ENCODE peak calls at places on chromosomes 5 and 9, in six cellular contexts. I is cardiac muscle cell; R is effector memory CD4-positive, alpha-beta T cell; F is IMR-90; B is Karpas-422; G is pancreas. A is an unnamed sample.

GRCh38 chr9:91741529-91741928 is 208.5 kb downstream of the ROR2 start:
- DNase-seq in B (no peak), R (no peak), G (no peak), F (peak; percentile 93), I (peak; percentile 67), A (no peak)

GRCh38 chr9:3528466-3528865 is 2.7 kb upstream of the RFX3 start:
- DNase-seq in I (no peak), R (peak; percentile 32), B (no peak), F (no peak), G (no peak), A (no peak)

GRCh38 chr9:2298217-2298616 is 283.1 kb downstream of the SMARCA2 start:
- DNase-seq in R (no peak), B (no peak), F (no peak), I (no peak), G (no peak), A (no peak)

GRCh38 chr9:98880311-98881015 is 63.2 kb upstream of the COL15A1 start:
- DNase-seq in G (no peak), F (no peak), R (no peak), B (no peak), I (no peak), A (no peak)

GRCh38 chr5:69493235-69493925 is 790 bp downstream of the OCLN start:
- DNase-seq in R (no peak), F (no peak), B (no peak), G (peak; percentile 75), I (peak; percentile 30), A (peak; percentile 50)

GRCh38 chr5:143898914-143899591 is 87.1 kb downstream of the HMHB1 start:
- DNase-seq in F (no peak), G (no peak), R (no peak), I (no peak), B (no peak), A (no peak)

GRCh38 chr5:134554319-134555222 is 29.1 kb downstream of the JADE2 start:
- DNase-seq in R (peak; percentile 54), G (peak; percentile 29), I (peak; percentile 90), F (peak; percentile 82), B (peak; percentile 67), A (peak; percentile 36)

GRCh38 chr5:79729686-79730085 is 40.0 kb downstream of the CMYA5 start:
- DNase-seq in I (no peak), F (no peak), G (no peak), R (no peak), B (no peak), A (no peak)

GRCh38 chr9:100700689-100701318 is 122.9 kb downstream of the CAVIN4 start:
- DNase-seq in I (peak; percentile 54), B (peak; percentile 75), F (peak; percentile 9), G (no peak), R (no peak), A (no peak)

GRCh38 chr5:113378960-113379541 is 55.7 kb downstream of the TSSK1B start:
- DNase-seq in B (peak; percentile 80), G (no peak), R (peak; percentile 6), I (peak; percentile 69), F (peak; percentile 62), A (peak; percentile 50)

GRCh38 chr5:55231476-55232193 is 1.8 kb downstream of the CCNO start:
- DNase-seq in G (peak; percentile 79), B (no peak), R (no peak), F (no peak), I (peak; percentile 14), A (no peak)

GRCh38 chr5:35332551-35332950 is 102.3 kb upstream of the PRLR start:
- DNase-seq in B (no peak), I (no peak), F (no peak), G (no peak), R (no peak), A (no peak)

GRCh38 chr9:20224756-20225155 is 397.5 kb downstream of the MLLT3 start:
- DNase-seq in I (no peak), F (no peak), B (no peak), R (no peak), G (no peak), A (no peak)

GRCh38 chr5:139740993-139741672 is 54.5 kb upstream of the PSD2 start:
- DNase-seq in G (no peak), F (no peak), B (no peak), I (no peak), R (no peak), A (no peak)

GRCh38 chr5:123358751-123359150 is 64.5 kb downstream of the CEP120 start:
- DNase-seq in B (no peak), I (no peak), R (no peak), F (peak; percentile 81), G (no peak), A (no peak)

GRCh38 chr9:71734953-71735352 is 33.4 kb downstream of the CEMIP2 start:
- DNase-seq in I (no peak), B (no peak), G (no peak), R (no peak), F (no peak), A (no peak)

GRCh38 chr9:71726723-71727122 is 41.6 kb downstream of the CEMIP2 start:
- DNase-seq in R (no peak), I (no peak), F (no peak), B (no peak), G (no peak), A (no peak)

GRCh38 chr9:71725590-71726338 is 42.5 kb downstream of the CEMIP2 start:
- DNase-seq in R (no peak), G (no peak), B (no peak), I (peak; percentile 45), F (peak; percentile 90), A (no peak)

GRCh38 chr9:71733176-71733575 is 35.1 kb downstream of the CEMIP2 start:
- DNase-seq in R (no peak), F (peak; percentile 44), I (no peak), B (no peak), G (no peak), A (no peak)

DNA sequence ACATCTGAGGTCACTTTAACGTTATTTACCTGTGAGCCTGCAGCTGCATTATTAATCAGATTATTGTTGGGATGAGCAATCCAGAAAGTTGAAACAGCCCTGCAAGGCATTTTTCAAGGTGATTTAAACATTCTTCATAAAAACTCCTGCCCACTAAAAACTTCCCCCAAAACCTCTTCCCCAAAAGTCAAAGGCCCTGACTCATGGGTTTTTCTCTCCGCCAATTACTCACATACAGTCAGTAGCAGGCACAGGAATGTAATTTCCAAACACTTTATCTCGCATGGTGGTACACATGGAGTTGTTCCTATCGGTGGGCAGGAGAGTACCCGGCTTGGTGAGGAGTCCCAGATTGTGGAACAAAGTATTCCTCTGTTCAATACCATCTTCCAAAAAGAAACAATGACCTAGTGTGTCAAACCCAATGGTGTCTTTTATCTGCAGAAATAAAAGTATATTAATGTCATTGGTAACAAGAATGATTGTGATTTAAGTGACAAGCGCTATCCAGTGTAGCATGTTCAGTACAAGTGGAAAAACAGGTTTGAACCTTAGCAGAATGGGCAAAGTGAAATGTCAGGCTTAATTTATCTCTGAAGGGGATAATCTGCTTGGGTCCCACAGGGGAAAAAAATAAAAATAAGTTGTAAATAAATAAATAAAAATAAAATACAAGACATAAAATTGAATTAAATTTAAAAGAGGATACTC is 38.3 kb downstream of the CEMIP2 start:
- DNase-seq in F (no peak), G (no peak), B (no peak), I (no peak), R (no peak), A (no peak)
- H3K36me3 ChIP-seq in F (peaks cover 24% of the 10 kb centered on the region), G (peaks cover 49% of the 10 kb centered on the region), B (no peaks in the 10 kb centered on the region), I (peaks cover 44% of the 10 kb centered on the region), R (peaks cover 70% of the 10 kb centered on the region), A (peaks cover 35% of the 10 kb centered on the region)

GRCh38 chr5:83577036-83577636 is 105.6 kb downstream of the VCAN start:
- DNase-seq in G (no peak), R (no peak), I (peak; percentile 82), F (peak; percentile 32), B (no peak), A (peak; percentile 32)
- H3K36me3 ChIP-seq in G (no peaks in the 10 kb centered on the region), R (no peaks in the 10 kb centered on the region), I (peaks cover 97% of the 10 kb centered on the region), F (peaks cover 14% of the 10 kb centered on the region), B (no peaks in the 10 kb centered on the region), A (no peaks in the 10 kb centered on the region)

DNA sequence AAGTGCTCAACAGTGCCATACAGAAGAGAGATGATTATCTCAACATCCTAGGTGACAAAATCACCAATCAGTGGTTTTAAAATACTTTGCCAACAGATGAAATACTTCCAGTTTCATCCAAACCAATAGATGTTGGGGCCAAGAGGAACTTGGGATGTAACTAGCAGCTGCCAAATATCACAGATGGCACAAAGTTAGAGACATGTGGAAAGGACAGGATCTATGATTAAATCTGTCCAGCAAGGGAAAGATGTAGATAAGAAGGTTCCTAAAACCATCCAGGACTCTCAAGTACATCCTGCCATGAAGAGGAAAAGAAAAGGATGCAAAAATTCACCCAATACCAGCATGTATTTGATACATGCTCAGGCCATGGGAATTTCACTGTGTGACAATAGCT is 23.7 kb downstream of the TRPM3 start:
- DNase-seq in R (no peak), F (no peak), G (no peak), I (no peak), B (no peak), A (no peak)
- H3K36me3 ChIP-seq in R (no peaks in the 10 kb centered on the region), F (no peaks in the 10 kb centered on the region), G (no peaks in the 10 kb centered on the region), I (no peaks in the 10 kb centered on the region), B (no peaks in the 10 kb centered on the region), A (no peaks in the 10 kb centered on the region)

DNA sequence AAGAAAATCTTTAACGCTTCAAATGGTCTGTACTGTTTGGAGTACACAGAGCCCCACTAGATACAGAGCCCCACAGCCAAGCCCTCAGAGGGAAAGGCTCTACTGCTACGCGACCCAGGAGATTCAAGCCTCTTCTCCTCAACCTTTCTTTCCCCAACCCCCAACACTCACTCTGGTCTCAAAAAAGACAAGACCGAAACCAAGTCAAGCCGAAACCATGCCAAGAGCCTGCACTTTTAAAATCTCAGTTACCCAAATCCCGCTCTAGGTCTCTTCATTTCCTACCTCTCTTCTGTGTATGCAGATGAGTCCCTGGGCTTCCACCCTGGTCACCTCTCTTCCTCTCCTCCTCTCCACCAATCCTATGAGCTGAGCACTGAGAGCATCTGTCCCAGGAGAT is 31.9 kb downstream of the BARHL1 start:
- DNase-seq in R (no peak), B (no peak), F (no peak), I (no peak), G (no peak), A (no peak)
- H3K36me3 ChIP-seq in R (peaks cover 84% of the 10 kb centered on the region), B (peaks cover 47% of the 10 kb centered on the region), F (peaks cover 31% of the 10 kb centered on the region), I (peaks cover 29% of the 10 kb centered on the region), G (peaks cover 31% of the 10 kb centered on the region), A (peaks cover 36% of the 10 kb centered on the region)

DNA sequence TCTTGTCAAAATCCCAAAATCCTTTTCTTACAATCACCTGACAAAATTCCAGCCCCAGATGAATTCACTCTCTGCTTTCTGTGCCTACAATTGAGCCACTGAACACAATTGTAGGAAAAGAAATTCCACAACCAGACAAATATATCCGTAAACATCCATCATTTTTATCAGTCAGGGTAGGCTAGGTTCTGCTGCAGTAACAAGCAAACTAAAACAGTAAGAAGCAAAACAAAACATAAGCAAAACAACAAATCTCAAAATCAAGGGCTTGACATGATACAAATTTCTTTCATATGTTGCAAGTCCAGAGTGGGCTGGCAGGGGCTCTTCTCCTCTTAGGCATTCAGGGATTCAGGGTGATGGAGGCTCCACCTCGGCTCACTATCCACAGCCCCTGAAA is 114.2 kb upstream of the MAN2A1 start:
- DNase-seq in G (no peak), I (no peak), B (no peak), F (no peak), R (no peak), A (no peak)
- H3K36me3 ChIP-seq in G (no peaks in the 10 kb centered on the region), I (no peaks in the 10 kb centered on the region), B (no peaks in the 10 kb centered on the region), F (no peaks in the 10 kb centered on the region), R (no peaks in the 10 kb centered on the region), A (no peaks in the 10 kb centered on the region)